ENCODE peak calls at places on chromosomes 7 and 10, in seven cellular contexts. Y is DMS79, P is lung, U is DMS153, S is EH, G is NCI-H748 treated with DMSO at 0.1 percent for 48 hours, R is osteocyte. H is an unnamed sample.

GRCh38 chr7:158249692-158250091 is 337.9 kb downstream of the PTPRN2 start:
- DNase-seq in Y (no peak), G (no peak), R (no peak), P (no peak), S (no peak), U (no peak), H (no peak)

GRCh38 chr10:98534046-98534445 is 87.3 kb upstream of the HPS1 start:
- DNase-seq in R (no peak), U (no peak), G (no peak), S (peak), P (no peak), Y (no peak), H (no peak)

GRCh38 chr7:138388673-138389491 is 71.2 kb upstream of the TRIM24 start:
- DNase-seq in Y (no peak), R (no peak), S (no peak), G (no peak), U (no peak), P (no peak), H (no peak)

GRCh38 chr7:74311305-74311744 is 22.1 kb downstream of the CLIP2 start:
- DNase-seq in G (no peak), R (no peak), S (peak), Y (no peak), U (no peak), P (no peak), H (no peak)

GRCh38 chr10:49318028-49318427 is 19.1 kb downstream of the C10orf71 start:
- DNase-seq in S (no peak), G (no peak), U (no peak), R (no peak), P (no peak), Y (no peak), H (no peak)

GRCh38 chr7:134089446-134089845 is 37.7 kb upstream of the LRGUK start:
- DNase-seq in S (no peak), Y (no peak), P (no peak), G (no peak), U (no peak), R (no peak), H (no peak)

GRCh38 chr7:147298611-147299043 is 1182.0 kb downstream of the CNTNAP2 start:
- DNase-seq in S (peak), P (no peak), Y (peak), G (peak), R (no peak), U (peak), H (peak)

GRCh38 chr10:29811751-29812427 is 177.1 kb upstream of the SVIL start:
- DNase-seq in G (no peak), S (peak), U (no peak), R (no peak), Y (no peak), P (no peak), H (no peak)

GRCh38 chr10:71868192-71868697 is 17.2 kb upstream of the PSAP start:
- DNase-seq in R (no peak), P (peak), U (no peak), S (peak), Y (no peak), G (no peak), H (no peak)

GRCh38 chr7:75575488-75576112 is 83.5 kb downstream of the SPDYE5 start:
- DNase-seq in S (peak), Y (no peak), P (no peak), U (no peak), G (no peak), R (no peak), H (no peak)

GRCh38 chr7:81626008-81626407 is 143.8 kb downstream of the HGF start:
- DNase-seq in U (no peak), S (peak), P (no peak), Y (no peak), G (no peak), R (no peak), H (no peak)

GRCh38 chr7:81492240-81492639 is 277.6 kb downstream of the HGF start:
- DNase-seq in P (no peak), S (no peak), Y (no peak), R (no peak), U (no peak), G (no peak), H (no peak)

GRCh38 chr10:15791816-15792524 is 68.3 kb downstream of the MINDY3 start:
- DNase-seq in Y (no peak), P (no peak), U (no peak), G (no peak), R (no peak), S (peak), H (no peak)

H was measured in NCI-H187.